ENCODE peak calls at places on chromosomes 4 and X, in seven cellular contexts. R is heart right ventricle; I is AG10803; W is NCI-H460; H is gastrocnemius medialis; K is activated CD4-positive, alpha-beta T cell treated with anti-CD3 and anti-CD28 coated beads, Interleukin-2, amount 10 ng/mL, durations not matched to agents 7 days and 5 days; O is fibroblast of the aortic adventitia. X is an unnamed sample.

GRCh38 chr4:40331937-40332336 is 3.2 kb upstream of the CHRNA9 start:
- DNase-seq in R (no peak), I (no peak), W (no peak), H (no peak), K (no peak), O (no peak), X (no peak)

GRCh38 chrX:16786791-16787735 is 797 bp downstream of the TXLNG start:
- DNase-seq in R (no peak), I (no peak), W (no peak), H (peak; percentile 11), K (peak; percentile 18), O (peak; percentile 32), X (peak; percentile 37)

GRCh38 chr4:144782345-144782744 is 136.4 kb downstream of the HHIP start:
- DNase-seq in R (no peak), I (no peak), W (no peak), H (no peak), K (no peak), O (peak; percentile 5), X (no peak)

GRCh38 chr4:137531121-137531520 is 1.2 kb downstream of the PCDH18 start:
- DNase-seq in R (peak; percentile 35), I (peak; percentile 68), W (no peak), H (no peak), K (no peak), O (peak; percentile 84), X (no peak)

GRCh38 chr4:153296424-153296823 is 48.1 kb upstream of the MND1 start:
- DNase-seq in R (no peak), I (peak; percentile 90), W (no peak), H (no peak), K (no peak), O (peak; percentile 78), X (no peak)

GRCh38 chr4:7904108-7904516 is 35.5 kb downstream of the AFAP1 start:
- DNase-seq in R (no peak), I (peak; percentile 96), W (no peak), H (no peak), K (no peak), O (peak; percentile 97), X (no peak)

GRCh38 chrX:3540105-3540504 is 173.3 kb downstream of the PRKX start:
- DNase-seq in R (no peak), I (no peak), W (no peak), H (no peak), K (no peak), O (no peak), X (no peak)

GRCh38 chrX:71870337-71871098 is 40.1 kb upstream of the NHSL2 start:
- DNase-seq in R (no peak), I (no peak), W (peak; percentile 18), H (no peak), K (no peak), O (no peak), X (peak; percentile 88)

GRCh38 chr4:121252224-121252806 is 88.2 kb upstream of the TNIP3 start:
- DNase-seq in R (peak; percentile 39), I (peak; percentile 66), W (peak; percentile 64), H (peak; percentile 46), K (peak; percentile 60), O (peak; percentile 71), X (peak; percentile 84)

GRCh38 chr4:148795156-148795864 is 353.1 kb upstream of the NR3C2 start:
- DNase-seq in R (peak; percentile 36), I (no peak), W (no peak), H (no peak), K (no peak), O (peak; percentile 95), X (no peak)

GRCh38 chr4:62930884-62931283 is 1478.4 kb downstream of the TECRL start:
- DNase-seq in R (no peak), I (no peak), W (no peak), H (no peak), K (no peak), O (no peak), X (no peak)

GRCh38 chr4:17562157-17562556 is 14.8 kb upstream of the LAP3 start:
- DNase-seq in R (no peak), I (no peak), W (no peak), H (no peak), K (no peak), O (no peak), X (no peak)

GRCh38 chr4:165208741-165209388 is 1.5 kb downstream of the KLHL2 start:
- DNase-seq in R (no peak), I (no peak), W (no peak), H (no peak), K (no peak), O (peak; percentile 37), X (peak; percentile 12)

GRCh38 chr4:126916626-126917140 is 716.1 kb upstream of the INTU start:
- DNase-seq in R (no peak), I (peak; percentile 93), W (no peak), H (no peak), K (no peak), O (peak; percentile 95), X (no peak)

GRCh38 chr4:138078751-138079150 is 163.4 kb downstream of the SLC7A11 start:
- DNase-seq in R (no peak), I (peak; percentile 29), W (no peak), H (no peak), K (no peak), O (peak; percentile 28), X (no peak)

GRCh38 chr4:2395038-2395437 is 23.4 kb downstream of the ZFYVE28 start:
- DNase-seq in R (no peak), I (no peak), W (no peak), H (no peak), K (no peak), O (peak; percentile 46), X (peak; percentile 84)

GRCh38 chr4:8461086-8461485 is 20.5 kb downstream of the TRMT44 start:
- DNase-seq in R (no peak), I (no peak), W (no peak), H (no peak), K (no peak), O (no peak), X (no peak)

GRCh38 chr4:157700898-157701694 is 471.7 kb downstream of the GASK1B start:
- DNase-seq in R (peak; percentile 32), I (no peak), W (no peak), H (no peak), K (no peak), O (no peak), X (no peak)

GRCh38 chrX:52265713-52266112 is 81.0 kb downstream of the MAGED4 start:
- DNase-seq in R (no peak), I (no peak), W (no peak), H (no peak), K (no peak), O (no peak), X (no peak)

GRCh38 chr4:97330915-97331314 is 812.4 kb downstream of the STPG2 start:
- DNase-seq in R (no peak), I (no peak), W (no peak), H (no peak), K (no peak), O (no peak), X (no peak)

GRCh38 chrX:39451061-39451460 is 646.7 kb downstream of the BCOR start:
- DNase-seq in R (no peak), I (no peak), W (no peak), H (no peak), K (no peak), O (no peak), X (no peak)

GRCh38 chr4:89056953-89057398 is at the start of gene FAM13A:
- DNase-seq in R (peak; percentile 84), I (peak; percentile 97), W (peak; percentile 86), H (peak; percentile 91), K (no peak), O (peak; percentile 98), X (peak; percentile 98)

GRCh38 chr4:86160423-86160822 is 199.4 kb downstream of the MAPK10 start:
- DNase-seq in R (no peak), I (peak; percentile 26), W (peak; percentile 34), H (no peak), K (no peak), O (no peak), X (no peak)

GRCh38 chr4:113116414-113117345 is 67.2 kb downstream of the ANK2 start:
- DNase-seq in R (no peak), I (no peak), W (no peak), H (no peak), K (no peak), O (no peak), X (peak; percentile 61)

X was measured in NCI-H82.